ENCODE peak calls at places on chromosomes 7 and 10, in five cellular contexts. I, Q, M, U and X are unnamed samples.

GRCh38 chr10:78551184-78552005 is 517.4 kb upstream of the ZMIZ1 start:
- DNase-seq in M (peak), I (peak), Q (no peak), U (no peak), X (no peak)

GRCh38 chr7:116951366-116952292 is 1.7 kb upstream of the ST7 start:
- DNase-seq in I (no peak), U (no peak), Q (no peak), M (no peak), X (no peak)

GRCh38 chr10:3897156-3897555 is 112.1 kb upstream of the KLF6 start:
- DNase-seq in I (no peak), M (no peak), U (no peak), Q (no peak), X (no peak)

GRCh38 chr10:35641430-35642015 is 573 bp downstream of the FZD8 start:
- DNase-seq in Q (no peak), M (no peak), U (peak), I (no peak), X (no peak)

GRCh38 chr7:148726385-148726784 is 27.7 kb downstream of the CUL1 start:
- DNase-seq in I (no peak), Q (no peak), M (no peak), U (no peak), X (no peak)

GRCh38 chr7:149690688-149691446 is 82.5 kb downstream of the ZNF467 start:
- DNase-seq in U (no peak), I (no peak), M (peak), Q (no peak), X (no peak)

GRCh38 chr10:10516731-10517130 is 500.9 kb upstream of the CELF2 start:
- DNase-seq in M (no peak), I (no peak), Q (no peak), U (no peak), X (no peak)

GRCh38 chr10:6669269-6669859 is 89.3 kb upstream of the PRKCQ start:
- DNase-seq in I (peak), M (peak), Q (no peak), U (no peak), X (no peak)

GRCh38 chr7:52504546-52504945 is 530.9 kb upstream of the POM121L12 start:
- DNase-seq in I (no peak), M (no peak), U (no peak), Q (no peak), X (no peak)

GRCh38 chr10:127398140-127398966 is 150.8 kb upstream of the NPS start:
- DNase-seq in Q (no peak), I (no peak), U (no peak), M (peak), X (no peak)

GRCh38 chr7:3432916-3433315 is 131.9 kb downstream of the SDK1 start:
- DNase-seq in U (no peak), I (no peak), Q (no peak), M (no peak), X (no peak)

GRCh38 chr7:50359995-50360925 is 55.7 kb downstream of the IKZF1 start:
- DNase-seq in M (peak), Q (peak), I (no peak), U (no peak), X (peak)

GRCh38 chr7:19107392-19108147 is 9.9 kb downstream of the TWIST1 start:
- DNase-seq in M (peak), I (peak), Q (no peak), U (no peak), X (no peak)

GRCh38 chr10:60208676-60209269 is 180.9 kb downstream of the ANK3 start:
- DNase-seq in U (no peak), M (peak), I (no peak), Q (no peak), X (no peak)

GRCh38 chr7:106278695-106279094 is 6.1 kb downstream of the NAMPT start:
- DNase-seq in Q (no peak), U (no peak), M (no peak), I (no peak), X (no peak)

GRCh38 chr10:17354781-17355180 is 99.6 kb downstream of the ST8SIA6 start:
- DNase-seq in U (no peak), I (no peak), M (no peak), Q (no peak), X (no peak)

GRCh38 chr7:80385512-80385911 is 126.4 kb downstream of the GNAT3 start:
- DNase-seq in I (no peak), U (no peak), Q (no peak), M (no peak), X (no peak)

GRCh38 chr7:2118630-2119190 is 114.0 kb downstream of the MAD1L1 start:
- DNase-seq in M (no peak), I (no peak), U (no peak), Q (no peak), X (no peak)

GRCh38 chr10:20890491-20891337 is 6.4 kb downstream of the NEBL start:
- DNase-seq in U (no peak), M (peak), Q (no peak), I (peak), X (no peak)

GRCh38 chr7:26853788-26854393 is 10.5 kb downstream of the SKAP2 start:
- DNase-seq in I (no peak), Q (no peak), U (no peak), M (peak), X (no peak)

GRCh38 chr10:24893127-24893526 is 59.3 kb downstream of the PRTFDC1 start:
- DNase-seq in M (no peak), Q (no peak), U (no peak), I (no peak), X (no peak)

GRCh38 chr10:126508535-126509040 is 120.3 kb upstream of the ADAM12 start:
- DNase-seq in M (peak), Q (no peak), I (no peak), U (no peak), X (no peak)

GRCh38 chr7:156836443-156836842 is 56.5 kb downstream of the LMBR1 start:
- DNase-seq in I (no peak), Q (no peak), M (no peak), U (no peak), X (no peak)

GRCh38 chr10:19719320-19719719 is 96.9 kb upstream of the PLXDC2 start:
- DNase-seq in M (no peak), I (no peak), U (no peak), Q (no peak), X (no peak)

GRCh38 chr10:59582058-59582457 is 127.6 kb downstream of the SLC16A9 start:
- DNase-seq in M (no peak), U (no peak), Q (no peak), I (no peak), X (no peak)

GRCh38 chr10:59791602-59792001 is 38.3 kb upstream of the MRLN start:
- DNase-seq in Q (no peak), I (no peak), U (no peak), M (no peak), X (no peak)

GRCh38 chr10:122286872-122287271 is 15.8 kb downstream of the BTBD16 start:
- DNase-seq in U (no peak), M (peak), I (no peak), Q (no peak), X (no peak)

GRCh38 chr7:133820584-133820983 is 306.6 kb upstream of the LRGUK start:
- DNase-seq in I (no peak), Q (no peak), U (no peak), M (no peak), X (no peak)

GRCh38 chr7:65722361-65722792 is 150.5 kb upstream of the VKORC1L1 start:
- DNase-seq in U (peak), Q (peak), M (peak), I (peak), X (peak)

GRCh38 chr7:45893996-45894664 is 5.8 kb downstream of the IGFBP1 start:
- DNase-seq in M (no peak), U (no peak), Q (no peak), I (no peak), X (no peak)

GRCh38 chr7:138400400-138400886 is 59.6 kb upstream of the TRIM24 start:
- DNase-seq in U (no peak), M (no peak), I (no peak), Q (no peak), X (no peak)

GRCh38 chr7:37420931-37421330 is 27.7 kb downstream of the ELMO1 start:
- DNase-seq in Q (no peak), I (no peak), M (no peak), U (no peak), X (no peak)

GRCh38 chr7:41879424-41879823 is 176.5 kb upstream of the INHBA start:
- DNase-seq in I (no peak), M (no peak), Q (no peak), U (no peak), X (no peak)

GRCh38 chr7:1538544-1539345 is 8.2 kb downstream of the MAFK start:
- DNase-seq in Q (no peak), M (no peak), I (no peak), U (no peak), X (no peak)

GRCh38 chr10:111075577-111076185 is 1.1 kb upstream of the ADRA2A start:
- DNase-seq in Q (no peak), M (no peak), U (no peak), I (no peak), X (no peak)

GRCh38 chr7:94109556-94109955 is 105.4 kb upstream of the BET1 start:
- DNase-seq in M (no peak), I (no peak), U (no peak), Q (no peak), X (no peak)

GRCh38 chr10:130301026-130301892 is 165.1 kb downstream of the GLRX3 start:
- DNase-seq in M (no peak), Q (peak), I (no peak), U (no peak), X (peak)

GRCh38 chr7:82559203-82559805 is 115.7 kb upstream of the CACNA2D1 start:
- DNase-seq in I (no peak), Q (no peak), M (peak), U (peak), X (no peak)

GRCh38 chr7:52911326-52911725 is 124.1 kb upstream of the POM121L12 start:
- DNase-seq in M (no peak), Q (no peak), I (no peak), U (no peak), X (no peak)